ENCODE peak calls at places on chromosomes 4 and X, in eight cellular contexts. J is IMR-90, O is Calu3, B is ovary, V is thoracic aorta, A is cardiac fibroblast, W is activated B cell treated with CpG ODN at 0.5 μM for 24 hours, Z is endothelial cell. P is an unnamed sample.

GRCh38 chrX:56751071-56751470 is 22.0 kb downstream of the NBDY start:
- DNase-seq in V (no peak), Z (no peak), O (no peak), B (no peak), J (no peak), W (no peak), A (peak), P (no peak)

GRCh38 chr4:138113819-138114415 is 128.2 kb downstream of the SLC7A11 start:
- DNase-seq in O (no peak), A (peak), J (peak), Z (no peak), V (no peak), B (no peak), W (no peak), P (peak)

GRCh38 chrX:123959281-123960063 is 2.0 kb upstream of the STAG2 start:
- DNase-seq in J (no peak), B (peak), Z (peak), W (peak), V (no peak), O (peak), A (peak), P (no peak)

GRCh38 chrX:104659037-104659744 is 93.2 kb downstream of the IL1RAPL2 start:
- DNase-seq in A (peak), J (no peak), W (no peak), B (no peak), Z (no peak), O (peak), V (peak), P (no peak)

GRCh38 chr4:6197433-6198174 is 2.7 kb downstream of the JAKMIP1 start:
- DNase-seq in W (no peak), B (no peak), Z (no peak), A (no peak), V (no peak), O (no peak), J (no peak), P (no peak)

GRCh38 chr4:67790721-67791120 is 36.5 kb upstream of the GNRHR start:
- DNase-seq in A (no peak), O (no peak), B (no peak), Z (no peak), V (no peak), W (no peak), J (no peak), P (no peak)

GRCh38 chr4:78213218-78213617 is 156.1 kb downstream of the FRAS1 start:
- DNase-seq in J (no peak), A (no peak), B (no peak), Z (no peak), V (no peak), W (no peak), O (no peak), P (no peak)

GRCh38 chrX:46653482-46653881 is 79.9 kb downstream of the CHST7 start:
- DNase-seq in V (no peak), A (no peak), Z (peak), J (peak), O (peak), B (no peak), W (no peak), P (no peak)

GRCh38 chr4:477686-478085 is 21.3 kb downstream of the ZNF721 start:
- DNase-seq in O (no peak), J (no peak), W (no peak), A (no peak), B (no peak), V (no peak), Z (no peak), P (no peak)

GRCh38 chrX:25206761-25207160 is 191.0 kb upstream of the ARX start:
- DNase-seq in V (no peak), W (no peak), J (peak), Z (no peak), O (no peak), B (no peak), A (no peak), P (peak)

GRCh38 chr4:83686166-83686565 is 150.3 kb downstream of the GPAT3 start:
- DNase-seq in V (no peak), J (peak), W (no peak), B (no peak), Z (no peak), O (no peak), A (no peak), P (peak)

GRCh38 chrX:118872102-118872566 is 48.5 kb downstream of the ZCCHC12 start:
- DNase-seq in O (peak), W (no peak), V (no peak), J (no peak), B (no peak), A (no peak), Z (no peak), P (peak)

GRCh38 chrX:101108293-101108692 is 10.3 kb downstream of the CENPI start:
- DNase-seq in B (no peak), A (peak), O (no peak), V (no peak), W (no peak), Z (no peak), J (peak), P (peak)

GRCh38 chrX:147894332-147894870 is 17.3 kb upstream of the FMR1 start:
- DNase-seq in J (no peak), O (no peak), V (no peak), W (no peak), B (no peak), Z (no peak), A (no peak), P (no peak)

GRCh38 chr4:75142850-75143249 is 209.9 kb downstream of the PARM1 start:
- DNase-seq in Z (no peak), J (peak), V (no peak), O (no peak), B (no peak), W (no peak), A (peak), P (peak)

GRCh38 chr4:108683479-108683878 is 33.1 kb downstream of the OSTC start:
- DNase-seq in V (no peak), B (no peak), A (peak), W (no peak), Z (no peak), J (peak), O (no peak), P (peak)

GRCh38 chr4:85740431-85740861 is 265.5 kb downstream of the ARHGAP24 start:
- DNase-seq in B (no peak), W (no peak), J (peak), Z (no peak), A (peak), V (no peak), O (no peak), P (no peak)

GRCh38 chrX:39289827-39290226 is 488.6 kb downstream of the MID1IP1 start:
- DNase-seq in A (no peak), V (no peak), B (no peak), O (no peak), W (no peak), Z (no peak), J (no peak), P (no peak)

GRCh38 chrX:36198575-36198974 is 279.0 kb downstream of the CFAP47 start:
- DNase-seq in Z (no peak), V (no peak), B (no peak), O (no peak), J (no peak), A (no peak), W (no peak), P (no peak)

GRCh38 chrX:16671005-16671404 is 21.0 kb downstream of the S100G start:
- DNase-seq in O (peak), W (no peak), A (peak), V (no peak), B (no peak), Z (peak), J (peak), P (no peak)
- TF ChIP-seq CTCF in O (no peak), W (no peak), A (peak), V (no peak), B (no peak), Z (no peak), J (peak), P (peak)

DNA sequence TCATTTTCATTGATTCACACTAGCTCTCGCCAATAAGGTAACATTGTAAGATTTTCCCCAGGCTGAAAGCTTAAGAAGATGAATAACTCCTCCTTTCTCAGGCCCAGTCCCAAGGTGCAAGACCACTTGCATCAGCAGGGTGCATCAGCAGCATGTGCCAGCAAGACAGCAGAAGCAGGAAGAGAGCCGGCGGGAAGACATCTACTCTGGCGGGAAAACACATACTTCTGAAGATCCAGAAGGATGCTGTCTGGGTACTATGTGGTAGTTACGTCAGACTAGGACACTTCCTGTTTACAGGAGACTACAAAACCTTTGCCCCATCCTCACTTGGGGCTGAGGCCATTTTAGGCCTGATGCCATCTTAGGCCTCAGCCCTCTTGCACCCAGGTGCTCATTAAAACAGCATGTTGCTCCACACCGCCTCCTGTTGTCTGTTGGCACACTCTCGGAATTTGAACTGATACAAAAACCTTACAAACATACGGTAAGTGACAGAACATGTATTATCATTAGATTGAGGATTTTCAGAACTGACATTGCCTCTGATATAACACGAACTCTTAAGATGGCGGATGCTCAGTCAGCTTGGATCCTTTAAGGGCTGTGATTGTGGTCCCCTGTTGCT is 886.5 kb upstream of the EPHA5 start:
- DNase-seq in W (no peak), A (peak), V (no peak), J (no peak), B (no peak), Z (no peak), O (no peak), P (no peak)
- TF ChIP-seq CTCF in W (no peak), A (no peak), V (no peak), J (no peak), B (no peak), Z (no peak), O (no peak), P (no peak)

GRCh38 chr4:1769692-1770091 is 23.4 kb upstream of the FGFR3 start:
- DNase-seq in J (no peak), O (no peak), W (no peak), V (no peak), A (no peak), B (no peak), Z (no peak), P (no peak)

GRCh38 chr4:1768367-1769034 is 24.6 kb upstream of the FGFR3 start:
- DNase-seq in V (no peak), J (no peak), O (peak), Z (no peak), A (no peak), B (no peak), W (no peak), P (no peak)

GRCh38 chr4:1767058-1767769 is 25.9 kb upstream of the FGFR3 start:
- DNase-seq in W (peak), V (no peak), O (peak), B (no peak), A (no peak), Z (no peak), J (peak), P (no peak)

GRCh38 chr4:1766336-1767057 is 26.6 kb upstream of the FGFR3 start:
- DNase-seq in Z (no peak), V (no peak), W (no peak), J (no peak), B (no peak), O (no peak), A (no peak), P (no peak)

DNA sequence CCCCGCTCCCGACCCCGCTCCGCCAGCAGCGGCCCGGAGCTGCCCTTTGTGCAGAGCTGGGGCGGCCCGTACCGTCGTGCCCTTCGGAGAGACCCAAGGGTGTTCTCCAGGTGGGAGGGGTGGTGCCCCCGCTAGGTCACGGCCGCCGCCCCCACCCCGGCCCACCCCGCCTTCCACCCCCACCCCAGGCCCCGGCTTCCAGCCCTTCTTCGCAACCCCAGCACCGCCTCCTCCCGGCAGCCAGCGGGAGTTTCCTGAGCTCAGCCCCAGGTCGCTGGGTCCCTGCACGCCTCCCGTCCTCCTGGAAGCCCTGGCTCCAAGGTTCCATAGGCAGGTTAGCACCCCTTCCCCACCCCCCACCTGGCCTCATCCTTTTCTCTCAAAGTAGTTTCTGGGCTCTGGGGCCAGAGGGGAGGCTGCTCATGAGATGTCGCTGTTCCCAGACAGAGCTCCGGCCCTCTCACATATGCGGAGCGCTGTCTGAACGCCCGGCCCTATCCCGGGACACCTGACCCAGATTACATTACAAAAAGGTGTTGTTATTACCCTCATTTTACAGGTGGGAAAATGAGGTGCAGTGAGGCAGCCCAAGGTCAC is 25.2 kb upstream of the FGFR3 start:
- DNase-seq in Z (peak), V (no peak), B (no peak), A (peak), O (peak), W (no peak), J (peak), P (no peak)
- TF ChIP-seq CTCF in Z (peak), V (no peak), B (no peak), A (peak), O (no peak), W (no peak), J (peak), P (peak)

DNA sequence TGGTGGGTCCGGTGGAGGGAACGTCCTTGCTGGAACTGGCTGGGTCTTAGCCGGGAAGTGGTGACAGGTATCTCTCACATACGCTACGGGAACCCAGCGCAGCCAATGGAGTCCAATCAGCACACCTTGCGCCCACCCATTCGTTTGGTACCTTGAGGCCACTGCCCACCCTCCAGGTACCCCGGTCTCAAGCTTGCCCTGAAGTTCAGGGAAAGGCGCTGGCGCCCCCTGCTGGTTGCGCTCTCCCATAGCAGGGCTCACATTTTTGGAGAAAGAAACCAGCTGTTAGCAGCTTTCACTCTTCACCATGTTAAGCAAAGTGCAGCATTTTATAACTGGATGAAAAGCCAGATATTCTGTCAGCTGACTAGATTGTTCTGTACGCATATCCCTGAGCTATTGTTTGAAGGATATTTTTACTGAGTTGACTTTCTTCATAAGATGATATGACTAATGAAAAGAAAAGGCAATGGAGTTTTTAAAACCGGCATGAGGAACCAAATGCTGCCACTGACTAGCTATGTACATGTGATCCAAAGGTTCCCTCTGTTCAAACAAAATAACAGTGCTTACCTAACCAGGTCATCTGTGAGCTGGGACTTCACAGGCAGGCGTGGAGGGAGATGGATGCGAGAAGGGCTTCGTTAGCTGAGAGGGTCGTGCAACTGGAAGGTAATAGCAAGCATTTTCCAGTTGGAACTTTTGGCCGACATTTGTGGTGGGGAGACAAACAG is 43.7 kb downstream of the OTOP1 start:
- DNase-seq in V (no peak), J (no peak), B (no peak), A (peak), W (no peak), O (peak), Z (peak), P (no peak)
- TF ChIP-seq CTCF in V (no peak), J (peak), B (no peak), A (peak), W (no peak), O (peak), Z (peak), P (peak)

GRCh38 chrX:130378008-130378669 is 7.3 kb downstream of the GPR119 start:
- DNase-seq in W (no peak), V (no peak), B (no peak), J (no peak), Z (no peak), O (no peak), A (no peak), P (no peak)

DNA sequence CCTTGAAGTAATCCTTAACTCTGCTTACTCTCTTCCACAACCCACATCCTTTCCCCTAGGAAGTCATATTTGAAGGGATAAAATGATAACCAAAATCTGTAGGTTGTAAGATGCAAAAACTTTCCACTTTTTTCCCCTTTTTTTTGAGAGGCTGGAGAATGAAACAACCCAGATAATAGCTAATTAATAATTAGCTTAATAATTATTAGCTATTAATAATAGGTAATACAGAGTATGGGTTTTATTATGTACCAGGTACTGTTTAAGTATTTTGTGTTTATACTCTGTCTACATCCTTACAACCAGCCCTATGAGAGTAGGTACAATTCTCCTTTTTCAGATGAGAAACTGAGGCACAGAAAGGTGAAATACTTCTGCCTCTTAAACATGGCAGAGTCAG is 9.4 kb downstream of the GPR119 start:
- DNase-seq in B (no peak), W (no peak), O (no peak), J (no peak), Z (no peak), A (no peak), V (no peak), P (no peak)
- TF ChIP-seq CTCF in B (no peak), W (no peak), O (no peak), J (no peak), Z (no peak), A (no peak), V (no peak), P (no peak)

DNA sequence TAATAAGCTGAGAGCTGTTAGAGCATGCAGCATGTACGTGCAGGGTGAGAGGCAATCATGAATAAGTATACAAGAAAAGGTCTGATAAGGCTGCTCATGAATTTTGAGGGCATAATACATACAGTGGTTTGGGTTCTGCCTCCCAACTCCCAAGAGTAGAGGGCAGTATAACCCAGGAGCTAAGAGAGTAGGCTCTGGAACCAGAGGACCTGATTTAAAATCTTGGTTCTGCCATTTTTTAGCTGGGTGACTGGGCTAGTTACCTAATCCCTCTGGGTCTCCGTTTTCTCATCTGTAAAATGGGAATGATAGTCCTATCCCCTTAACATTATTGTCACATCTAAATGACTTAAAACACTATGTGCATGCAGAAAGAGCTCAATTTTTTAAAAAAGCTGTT is 85.3 kb downstream of the LNX1 start:
- DNase-seq in O (no peak), A (peak), Z (no peak), W (no peak), B (no peak), J (peak), V (no peak), P (peak)
- TF ChIP-seq CTCF in O (no peak), A (peak), Z (no peak), W (no peak), B (no peak), J (peak), V (no peak), P (peak)

P was measured in HFFc6.